ENCODE peak calls at places on chromosomes 13 and 19, in five cellular contexts. G is epithelial cell of esophagus, I is Peyer's patch, F is fibroblast of pulmonary artery, B is tibial artery. H is an unnamed sample.

GRCh38 chr19:43474986-43475705 is 9.7 kb upstream of the LYPD3 start:
- DNase-seq in G (peak), I (peak), F (peak), B (peak), H (peak)

GRCh38 chr13:113151745-113152707 is 6.4 kb upstream of the PROZ start:
- DNase-seq in G (no peak), I (no peak), F (peak), B (no peak), H (peak)

GRCh38 chr13:112545866-112546265 is 42.1 kb downstream of the TUBGCP3 start:
- DNase-seq in G (peak), I (no peak), F (peak), B (no peak), H (peak)

GRCh38 chr13:105207586-105208293 is 1327.7 kb downstream of the EFNB2 start:
- DNase-seq in G (no peak), I (no peak), F (no peak), B (no peak), H (no peak)

GRCh38 chr19:50328257-50329145 is 676 bp downstream of the KCNC3 start:
- DNase-seq in G (no peak), I (no peak), F (no peak), B (no peak), H (no peak)

GRCh38 chr19:38070573-38070972 is 153.4 kb downstream of the DPF1 start:
- DNase-seq in G (peak), I (no peak), F (peak), B (no peak), H (peak)

GRCh38 chr19:46466536-46467199 is 4.7 kb downstream of the PNMA8A start:
- DNase-seq in G (peak), I (no peak), F (peak), B (peak), H (peak)

GRCh38 chr13:24630851-24631341 is 49.3 kb upstream of the ATP12A start:
- DNase-seq in G (peak), I (peak), F (peak), B (no peak), H (peak)

GRCh38 chr13:31951215-31951678 is 80.3 kb upstream of the FRY start:
- DNase-seq in G (peak), I (peak), F (no peak), B (peak), H (no peak)

GRCh38 chr19:50492303-50493052 is 15.8 kb upstream of the GARIN5A start:
- DNase-seq in G (no peak), I (no peak), F (no peak), B (no peak), H (no peak)

GRCh38 chr19:46716013-46716671 is 772 bp downstream of the PRKD2 start:
- DNase-seq in G (no peak), I (no peak), F (no peak), B (no peak), H (no peak)

GRCh38 chr13:110507678-110508381 is 53.7 kb downstream of the RAB20 start:
- DNase-seq in G (peak), I (peak), F (no peak), B (peak), H (no peak)

GRCh38 chr13:55577082-55577846 is 1563.5 kb upstream of the PRR20A start:
- DNase-seq in G (no peak), I (no peak), F (no peak), B (no peak), H (no peak)

GRCh38 chr19:36008336-36008978 is at the start of gene SYNE4:
- DNase-seq in G (peak), I (peak), F (no peak), B (no peak), H (no peak)

GRCh38 chr13:26946675-26947342 is 186.2 kb upstream of the GPR12 start:
- DNase-seq in G (peak), I (no peak), F (peak), B (no peak), H (peak)

GRCh38 chr13:60974296-60974695 is 441.4 kb downstream of the PCDH20 start:
- DNase-seq in G (no peak), I (no peak), F (no peak), B (no peak), H (no peak)

GRCh38 chr13:66425741-66426140 is 804.4 kb downstream of the PCDH9 start:
- DNase-seq in G (no peak), I (no peak), F (peak), B (no peak), H (peak)

GRCh38 chr19:36771275-36772231 is 1.1 kb downstream of the ZNF850 start:
- DNase-seq in G (peak), I (peak), F (peak), B (peak), H (peak)

GRCh38 chr13:98892821-98893220 is 85.0 kb downstream of the DOCK9 start:
- DNase-seq in G (no peak), I (no peak), F (no peak), B (no peak), H (no peak)

GRCh38 chr13:36006347-36006746 is 124.8 kb downstream of the DCLK1 start:
- DNase-seq in G (peak), I (no peak), F (no peak), B (no peak), H (no peak)

GRCh38 chr13:33375421-33375820 is 89.9 kb upstream of the STARD13 start:
- DNase-seq in G (no peak), I (no peak), F (no peak), B (no peak), H (no peak)

GRCh38 chr13:33376212-33376611 is 90.7 kb upstream of the STARD13 start:
- DNase-seq in G (no peak), I (no peak), F (no peak), B (no peak), H (no peak)

GRCh38 chr13:33377825-33378224 is 92.3 kb upstream of the STARD13 start:
- DNase-seq in G (no peak), I (no peak), F (no peak), B (no peak), H (no peak)

GRCh38 chr13:33372251-33372919 is 86.8 kb upstream of the STARD13 start:
- DNase-seq in G (no peak), I (no peak), F (no peak), B (no peak), H (no peak)

GRCh38 chr13:33373624-33374023 is 88.1 kb upstream of the STARD13 start:
- DNase-seq in G (no peak), I (no peak), F (no peak), B (no peak), H (no peak)
- TF ChIP-seq CTCF in G (peak), I (no peak), F (peak), B (no peak), H (peak)

GRCh38 chr19:3684817-3685410 is 15.4 kb downstream of the PIP5K1C start:
- DNase-seq in G (no peak), I (no peak), F (no peak), B (no peak), H (no peak)

GRCh38 chr19:3687774-3688706 is 12.2 kb downstream of the PIP5K1C start:
- DNase-seq in G (peak), I (peak), F (no peak), B (no peak), H (no peak)

GRCh38 chr19:3683866-3684816 is 16.1 kb downstream of the PIP5K1C start:
- DNase-seq in G (no peak), I (no peak), F (peak), B (no peak), H (peak)

GRCh38 chr19:3690551-3691371 is 9.5 kb downstream of the PIP5K1C start:
- DNase-seq in G (no peak), I (no peak), F (no peak), B (no peak), H (no peak)

GRCh38 chr19:3687393-3687773 is 12.9 kb downstream of the PIP5K1C start:
- DNase-seq in G (no peak), I (no peak), F (no peak), B (no peak), H (no peak)
- TF ChIP-seq CTCF in G (no peak), I (no peak), F (no peak), B (no peak), H (no peak)

GRCh38 chr19:42350417-42350816 is 25.0 kb downstream of the MEGF8 start:
- DNase-seq in G (no peak), I (no peak), F (no peak), B (no peak), H (no peak)
- TF ChIP-seq CTCF in G (no peak), I (no peak), F (no peak), B (no peak), H (no peak)

GRCh38 chr19:34853369-34853768 is 73.3 kb upstream of the ZNF30 start:
- DNase-seq in G (no peak), I (no peak), F (no peak), B (no peak), H (no peak)

GRCh38 chr19:34856052-34856451 is 70.7 kb upstream of the ZNF30 start:
- DNase-seq in G (no peak), I (no peak), F (no peak), B (no peak), H (no peak)

GRCh38 chr19:34847393-34847792 is 74.4 kb upstream of the ZNF599 start:
- DNase-seq in G (no peak), I (no peak), F (no peak), B (no peak), H (no peak)

DNA sequence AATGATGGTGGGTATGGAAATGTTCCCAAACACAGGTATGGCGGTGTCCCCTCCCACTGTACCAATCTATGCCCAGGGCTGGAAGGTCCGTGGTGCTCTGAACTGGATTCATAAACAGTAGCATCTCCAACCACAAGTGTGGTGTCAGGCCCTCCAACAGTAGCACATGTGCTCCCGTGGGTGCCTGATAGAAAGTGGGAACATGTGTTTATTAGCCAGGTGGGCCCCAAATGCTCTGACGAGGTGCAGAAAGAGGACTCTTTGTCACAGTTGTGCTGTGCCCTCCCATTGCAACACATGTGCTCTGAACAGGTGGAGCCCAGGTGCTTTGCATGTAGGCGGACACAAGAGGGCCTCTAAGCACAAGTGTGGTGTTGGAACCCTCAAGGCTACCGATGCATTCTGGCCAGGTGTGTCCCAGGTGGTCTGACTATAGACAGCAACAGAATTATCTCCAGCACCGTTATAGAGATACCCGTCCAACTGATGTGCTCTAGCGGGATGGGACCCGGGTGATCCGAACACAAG is 75.4 kb upstream of the ZNF30 start:
- DNase-seq in G (peak), I (no peak), F (no peak), B (no peak), H (no peak)
- TF ChIP-seq CTCF in G (peak), I (no peak), F (no peak), B (no peak), H (no peak)

GRCh38 chr13:82740442-82740841 is 1141.8 kb downstream of the SLITRK1 start:
- DNase-seq in G (no peak), I (no peak), F (no peak), B (no peak), H (no peak)

DNA sequence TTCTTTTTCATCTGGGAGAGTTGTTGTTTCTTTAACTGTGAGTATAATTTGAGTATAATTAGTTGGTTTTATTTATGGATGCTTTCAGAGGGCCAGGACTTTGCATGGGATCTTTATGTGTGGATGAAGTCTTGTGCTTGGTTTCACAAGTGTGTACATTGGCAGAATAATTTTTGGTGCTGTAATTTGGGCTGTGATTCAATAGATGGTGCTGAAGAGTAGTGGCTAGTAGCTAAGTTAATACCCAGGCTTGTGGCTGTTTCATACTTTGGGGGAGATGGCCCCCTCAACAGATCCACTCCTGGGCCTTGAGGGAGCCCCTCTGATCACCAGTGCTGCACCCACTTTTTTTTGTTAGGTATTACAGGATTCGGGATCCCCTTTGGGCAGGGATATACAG is 1142.4 kb downstream of the SLITRK1 start:
- DNase-seq in G (peak), I (no peak), F (peak), B (no peak), H (peak)
- TF ChIP-seq CTCF in G (peak), I (no peak), F (peak), B (no peak), H (peak)

GRCh38 chr13:38325426-38325825 is 24.2 kb upstream of the UFM1 start:
- DNase-seq in G (no peak), I (no peak), F (no peak), B (no peak), H (no peak)

GRCh38 chr13:38328699-38329098 is 21.0 kb upstream of the UFM1 start:
- DNase-seq in G (no peak), I (no peak), F (no peak), B (no peak), H (no peak)
- TF ChIP-seq CTCF in G (no peak), I (no peak), F (no peak), B (no peak), H (no peak)

DNA sequence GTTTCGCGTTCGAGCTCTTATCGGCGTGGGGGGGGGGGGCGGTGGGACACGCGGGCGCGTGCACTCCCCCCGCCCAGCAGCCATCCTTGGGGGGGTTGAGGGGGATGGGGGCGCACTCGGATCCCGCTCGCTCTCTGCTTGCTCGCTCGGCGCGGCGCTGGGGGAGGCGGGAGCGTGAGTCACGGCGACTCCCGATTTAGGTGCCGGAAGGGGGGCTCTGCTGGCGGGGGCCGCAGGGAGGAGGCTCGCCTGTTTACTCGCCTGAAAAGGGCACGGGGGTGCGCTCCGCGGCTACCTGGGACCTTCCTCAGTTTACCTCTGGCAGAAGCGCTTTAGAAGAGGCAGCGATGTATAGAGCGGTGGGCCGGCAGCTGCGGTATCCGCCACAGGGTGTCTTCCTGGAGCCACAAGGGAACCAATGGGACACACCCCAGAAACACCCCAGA is 1.1 kb upstream of the PDE4A start:
- DNase-seq in G (no peak), I (no peak), F (no peak), B (no peak), H (no peak)
- TF ChIP-seq CTCF in G (no peak), I (no peak), F (no peak), B (no peak), H (no peak)

DNA sequence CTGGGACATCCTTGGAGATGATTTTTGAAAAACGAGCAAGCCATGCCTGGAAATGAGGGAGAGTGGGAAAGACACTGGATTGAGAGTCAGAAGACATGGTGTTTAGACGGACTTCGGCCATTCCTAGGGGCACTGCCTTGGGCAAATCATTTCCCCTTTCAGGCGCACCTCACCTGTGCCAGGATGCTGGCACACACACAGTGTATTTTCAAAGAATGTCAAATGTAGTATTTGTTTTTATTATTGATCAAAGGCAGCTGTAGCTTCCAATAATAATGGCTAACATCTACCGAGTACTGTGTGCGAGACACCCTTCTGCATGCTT is 485.2 kb downstream of the UQCRFS1 start:
- DNase-seq in G (no peak), I (no peak), F (no peak), B (no peak), H (no peak)
- TF ChIP-seq CTCF in G (no peak), I (no peak), F (no peak), B (no peak), H (no peak)